ENCODE peak calls at places on chromosomes 2 and 18, in seven cellular contexts. D, W, R, U, Z, P and B are unnamed samples.

GRCh38 chr2:7685342-7686015 is 768.3 kb downstream of the RNF144A start:
- DNase-seq in D (peak), W (no peak), R (peak), U (peak), Z (no peak), P (no peak), B (no peak)

GRCh38 chr2:68388358-68388757 is 23.3 kb downstream of the PLEK start:
- DNase-seq in D (no peak), W (no peak), R (no peak), U (no peak), Z (no peak), P (no peak), B (no peak)

GRCh38 chr2:43303889-43304288 is 77.5 kb upstream of the ZFP36L2 start:
- DNase-seq in D (no peak), W (no peak), R (no peak), U (no peak), Z (no peak), P (no peak), B (no peak)

GRCh38 chr2:176136375-176137248 is 7.1 kb downstream of the HOXD8 start:
- DNase-seq in D (no peak), W (no peak), R (peak), U (peak), Z (no peak), P (no peak), B (peak)

GRCh38 chr2:86336350-86337234 is 834 bp downstream of the REEP1 start:
- DNase-seq in D (no peak), W (peak), R (peak), U (no peak), Z (no peak), P (peak), B (peak)

GRCh38 chr2:951224-952006 is 766 bp downstream of the SNTG2 start:
- DNase-seq in D (no peak), W (no peak), R (peak), U (no peak), Z (no peak), P (no peak), B (no peak)

GRCh38 chr2:119638246-119638645 is 40.8 kb upstream of the TMEM177 start:
- DNase-seq in D (no peak), W (no peak), R (no peak), U (no peak), Z (no peak), P (no peak), B (no peak)

GRCh38 chr2:96409543-96410184 is 74.1 kb downstream of the NCAPH start:
- DNase-seq in D (no peak), W (no peak), R (no peak), U (no peak), Z (no peak), P (no peak), B (no peak)

GRCh38 chr18:36675076-36675475 is 153.7 kb downstream of the TPGS2 start:
- DNase-seq in D (no peak), W (no peak), R (no peak), U (no peak), Z (no peak), P (no peak), B (no peak)

GRCh38 chr2:1740714-1741584 is 3.4 kb downstream of the PXDN start:
- DNase-seq in D (no peak), W (no peak), R (no peak), U (no peak), Z (no peak), P (no peak), B (no peak)

GRCh38 chr18:37375181-37375580 is 190.4 kb downstream of the CELF4 start:
- DNase-seq in D (no peak), W (no peak), R (no peak), U (no peak), Z (no peak), P (no peak), B (no peak)

GRCh38 chr2:212811036-212811805 is 272.6 kb upstream of the ERBB4 start:
- DNase-seq in D (peak), W (no peak), R (no peak), U (peak), Z (no peak), P (no peak), B (no peak)

DNA sequence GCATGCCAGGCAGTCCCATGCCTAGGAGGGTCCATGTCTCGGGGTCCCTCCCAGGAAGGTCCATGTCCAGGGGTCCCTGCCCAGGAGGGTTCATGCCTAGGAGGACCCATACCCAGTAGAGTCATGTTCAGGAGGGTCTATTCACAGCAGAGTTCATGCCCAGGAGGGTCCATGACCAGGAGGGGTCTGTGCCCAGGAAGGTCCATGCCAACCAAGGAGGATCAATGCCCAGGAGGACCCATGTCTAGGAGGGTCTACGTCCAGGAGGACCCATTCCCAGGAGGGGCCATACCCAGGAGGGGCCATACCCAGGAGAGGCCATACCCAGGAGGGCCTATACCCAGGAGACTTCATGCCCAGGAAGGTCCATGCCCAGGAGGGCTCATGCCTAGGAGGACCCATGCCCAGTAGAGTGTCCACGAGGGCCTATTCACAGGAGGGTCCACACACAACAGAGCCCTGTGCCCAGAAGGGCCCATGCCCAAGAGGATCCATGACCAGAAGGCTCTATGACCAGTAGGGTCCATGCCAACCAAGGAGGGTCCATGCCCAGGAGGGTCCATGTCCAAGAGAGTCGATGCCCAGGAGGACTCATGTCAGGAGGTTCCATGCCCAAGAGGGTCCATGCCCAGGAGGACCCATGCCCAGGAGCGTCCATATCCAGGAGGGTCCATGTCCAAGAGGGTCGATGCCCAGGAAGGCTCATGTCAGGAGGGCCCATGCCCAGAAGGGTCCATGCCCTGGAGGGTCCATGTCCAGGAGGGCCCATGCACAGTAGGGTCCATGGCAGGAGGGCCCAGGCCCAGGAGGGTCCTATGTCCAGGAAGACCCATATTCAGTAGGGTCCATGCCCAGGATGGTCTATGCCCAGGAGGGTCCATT is 10.1 kb downstream of the GPR35 start:
- DNase-seq in D (no peak), W (no peak), R (no peak), U (no peak), Z (no peak), P (no peak), B (no peak)
- H2BK120ac ChIP-seq in D (no peak), W (no peak), R (no peak), U (no peak), Z (no peak), P (no peak), B (no peak)

GRCh38 chr2:121234144-121234543 is 50.9 kb downstream of the TFCP2L1 start:
- DNase-seq in D (no peak), W (no peak), R (no peak), U (no peak), Z (no peak), P (no peak), B (no peak)
- H3K23ac ChIP-seq in D (no peak), W (no peak), R (no peak), U (no peak), Z (no peak), P (no peak), B (no peak)

DNA sequence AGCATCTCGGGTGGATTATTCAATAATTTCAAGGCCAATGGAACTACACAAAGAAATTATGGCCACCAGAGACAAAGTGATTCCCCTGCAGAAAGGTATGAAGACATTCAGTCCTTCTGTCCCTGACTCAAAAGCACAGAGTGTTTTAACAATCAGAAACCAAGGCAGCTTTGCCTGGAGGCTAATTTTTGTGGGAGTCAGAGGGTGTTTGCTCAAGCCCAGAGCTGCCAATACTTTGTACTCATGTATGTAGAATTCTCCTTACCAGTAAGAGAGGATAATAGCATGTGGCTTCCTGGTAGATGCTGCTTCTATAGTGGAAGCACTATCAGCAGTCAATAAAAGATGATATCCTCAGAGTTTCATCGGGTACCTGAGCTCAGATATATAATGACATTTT is 178.4 kb downstream of the KCNE4 start:
- DNase-seq in D (no peak), W (no peak), R (no peak), U (no peak), Z (no peak), P (peak), B (no peak)
- H2BK120ac ChIP-seq in D (no peak), W (no peak), R (no peak), U (no peak), Z (no peak), P (no peak), B (no peak)

DNA sequence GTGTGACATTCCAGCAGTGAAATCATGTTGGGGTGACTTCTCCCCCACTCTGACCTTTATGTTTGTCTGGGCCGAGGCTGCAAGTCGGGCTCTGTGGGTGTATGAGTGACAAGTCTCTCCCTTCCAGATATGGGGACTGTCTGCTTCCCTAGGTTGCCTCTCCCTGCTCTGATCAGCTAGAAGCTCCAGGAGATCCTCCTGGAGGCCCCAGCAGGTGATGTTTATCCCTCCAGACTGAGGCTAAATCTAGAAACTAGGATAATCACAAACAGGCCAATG is 927 bp downstream of the IL1RN start:
- DNase-seq in D (no peak), W (no peak), R (no peak), U (no peak), Z (no peak), P (no peak), B (no peak)
- H3K23ac ChIP-seq in D (no peak), W (no peak), R (no peak), U (no peak), Z (no peak), P (no peak), B (no peak)